ENCODE peak calls at places on chromosomes 7 and 10, in six cellular contexts. Q, M, X, F, G and Y are unnamed samples.
A peak's percentile ranks its signal among the peaks of the same experiment; 100 is the strongest.

GRCh38 chr7:122327969-122328368 is 23.4 kb upstream of the FEZF1 start:
- DNase-seq in Q (no peak), M (no peak), X (no peak), F (no peak), G (no peak), Y (no peak)

GRCh38 chr7:143171697-143172096 is 11.5 kb upstream of the TAS2R39 start:
- DNase-seq in Q (no peak), M (no peak), X (no peak), F (no peak), G (no peak), Y (no peak)

GRCh38 chr10:97701438-97702064 is 12.0 kb upstream of the MARVELD1 start:
- DNase-seq in Q (peak; percentile 72), M (peak; percentile 44), X (no peak), F (no peak), G (no peak), Y (peak; percentile 51)

GRCh38 chr10:130029209-130029608 is 65.1 kb upstream of the EBF3 start:
- DNase-seq in Q (no peak), M (no peak), X (no peak), F (no peak), G (no peak), Y (no peak)

GRCh38 chr10:82319558-82319957 is 444.6 kb downstream of the NRG3 start:
- DNase-seq in Q (no peak), M (peak; percentile 32), X (no peak), F (peak; percentile 84), G (no peak), Y (no peak)

GRCh38 chr7:48786951-48787350 is 137.4 kb upstream of the CDC14C start:
- DNase-seq in Q (no peak), M (no peak), X (no peak), F (no peak), G (no peak), Y (no peak)

GRCh38 chr7:76292206-76292573 is 10.3 kb upstream of the HSPB1 start:
- DNase-seq in Q (peak; percentile 56), M (no peak), X (no peak), F (no peak), G (no peak), Y (no peak)

GRCh38 chr10:73887038-73888015 is 13.0 kb upstream of the CAMK2G start:
- DNase-seq in Q (peak; percentile 83), M (no peak), X (peak; percentile 63), F (peak; percentile 91), G (no peak), Y (no peak)

GRCh38 chr10:5618829-5619228 is 47.6 kb downstream of the ASB13 start:
- DNase-seq in Q (no peak), M (no peak), X (no peak), F (peak; percentile 67), G (no peak), Y (no peak)

GRCh38 chr10:74213571-74214162 is 62.6 kb downstream of the ADK start:
- DNase-seq in Q (peak; percentile 55), M (peak; percentile 47), X (no peak), F (no peak), G (no peak), Y (peak; percentile 19)

GRCh38 chr10:12829796-12830195 is 171.7 kb downstream of the CCDC3 start:
- DNase-seq in Q (no peak), M (no peak), X (no peak), F (no peak), G (no peak), Y (no peak)

GRCh38 chr7:70884446-70884764 is 247.5 kb upstream of the GALNT17 start:
- DNase-seq in Q (no peak), M (no peak), X (no peak), F (no peak), G (no peak), Y (no peak)